ENCODE peak calls at places on chromosome 20, in four cellular contexts. One of them, this sample, is unnamed.

GRCh38 chr20:46784450-46785127 is 75.1 kb downstream of the SLC2A10 start:
- DNase-seq in lung microvascular endothelial cell: no peak
- DNase-seq in RKO: no peak
- DNase-seq in retina: no peak
- DNase-seq in this sample: no peak

GRCh38 chr20:6956574-6956973 is 189.1 kb downstream of the BMP2 start:
- DNase-seq in lung microvascular endothelial cell: peak; percentile 6
- DNase-seq in RKO: peak; percentile 65
- DNase-seq in retina: no peak
- DNase-seq in this sample: no peak

GRCh38 chr20:62808211-62808865 is 3.7 kb downstream of the OGFR start:
- DNase-seq in lung microvascular endothelial cell: peak; percentile 55
- DNase-seq in RKO: peak; percentile 66
- DNase-seq in retina: peak; percentile 87
- DNase-seq in this sample: peak; percentile 67

GRCh38 chr20:63472159-63472811 is at the start of gene KCNQ2:
- DNase-seq in lung microvascular endothelial cell: no peak
- DNase-seq in RKO: no peak
- DNase-seq in retina: peak; percentile 77
- DNase-seq in this sample: no peak

GRCh38 chr20:25553819-25554296 is 31.5 kb downstream of the NINL start:
- DNase-seq in lung microvascular endothelial cell: peak; percentile 20
- DNase-seq in RKO: no peak
- DNase-seq in retina: no peak
- DNase-seq in this sample: no peak

GRCh38 chr20:40462600-40462999 is 226.4 kb downstream of the MAFB start:
- DNase-seq in lung microvascular endothelial cell: no peak
- DNase-seq in RKO: no peak
- DNase-seq in retina: no peak
- DNase-seq in this sample: no peak

GRCh38 chr20:31968299-31969126 is 562 bp downstream of the XKR7 start:
- DNase-seq in lung microvascular endothelial cell: peak; percentile 69
- DNase-seq in RKO: peak; percentile 70
- DNase-seq in retina: peak; percentile 92
- DNase-seq in this sample: peak; percentile 63

GRCh38 chr20:49445176-49445575 is 37.3 kb downstream of the KCNB1 start:
- DNase-seq in lung microvascular endothelial cell: peak; percentile 14
- DNase-seq in RKO: no peak
- DNase-seq in retina: no peak
- DNase-seq in this sample: no peak

GRCh38 chr20:53579581-53580375 is 13.9 kb downstream of the ZNF217 start:
- DNase-seq in lung microvascular endothelial cell: peak; percentile 73
- DNase-seq in RKO: no peak
- DNase-seq in retina: no peak
- DNase-seq in this sample: no peak

GRCh38 chr20:63821824-63822223 is 9.2 kb downstream of the ZBTB46 start:
- DNase-seq in lung microvascular endothelial cell: no peak
- DNase-seq in RKO: no peak
- DNase-seq in retina: no peak
- DNase-seq in this sample: no peak

GRCh38 chr20:32846852-32847251 is 11.9 kb upstream of the EFCAB8 start:
- DNase-seq in lung microvascular endothelial cell: no peak
- DNase-seq in RKO: no peak
- DNase-seq in retina: no peak
- DNase-seq in this sample: no peak

GRCh38 chr20:45611054-45611453 is 18.5 kb upstream of the WFDC10A start:
- DNase-seq in lung microvascular endothelial cell: no peak
- DNase-seq in RKO: no peak
- DNase-seq in retina: no peak
- DNase-seq in this sample: no peak

GRCh38 chr20:9503530-9504251 is 10.7 kb upstream of the LAMP5 start:
- DNase-seq in lung microvascular endothelial cell: no peak
- DNase-seq in RKO: no peak
- DNase-seq in retina: peak; percentile 14
- DNase-seq in this sample: peak; percentile 10

GRCh38 chr20:5871720-5872410 is 78.5 kb downstream of the TRMT6 start:
- DNase-seq in lung microvascular endothelial cell: no peak
- DNase-seq in RKO: no peak
- DNase-seq in retina: no peak
- DNase-seq in this sample: no peak

GRCh38 chr20:46767127-46767761 is 57.8 kb downstream of the SLC2A10 start:
- DNase-seq in lung microvascular endothelial cell: peak; percentile 49
- DNase-seq in RKO: peak; percentile 46
- DNase-seq in retina: no peak
- DNase-seq in this sample: no peak

GRCh38 chr20:11155156-11155805 is 481.5 kb upstream of the JAG1 start:
- DNase-seq in lung microvascular endothelial cell: peak; percentile 60
- DNase-seq in RKO: no peak
- DNase-seq in retina: no peak
- DNase-seq in this sample: no peak

GRCh38 chr20:63326314-63327228 is 33.6 kb downstream of the COL20A1 start:
- DNase-seq in lung microvascular endothelial cell: no peak
- DNase-seq in RKO: peak; percentile 24
- DNase-seq in retina: no peak
- DNase-seq in this sample: no peak

GRCh38 chr20:57840066-57840465 is 130.3 kb upstream of the PMEPA1 start:
- DNase-seq in lung microvascular endothelial cell: no peak
- DNase-seq in RKO: no peak
- DNase-seq in retina: no peak
- DNase-seq in this sample: no peak

GRCh38 chr20:24337074-24337473 is 132.4 kb upstream of the SYNDIG1 start:
- DNase-seq in lung microvascular endothelial cell: peak; percentile 41
- DNase-seq in RKO: no peak
- DNase-seq in retina: no peak
- DNase-seq in this sample: no peak

GRCh38 chr20:59645761-59646171 is 41.4 kb downstream of the PHACTR3 start:
- DNase-seq in lung microvascular endothelial cell: no peak
- DNase-seq in RKO: peak; percentile 8
- DNase-seq in retina: peak; percentile 24
- DNase-seq in this sample: peak; percentile 79

GRCh38 chr20:25484224-25484846 is 76.9 kb downstream of the GINS1 start:
- DNase-seq in lung microvascular endothelial cell: no peak
- DNase-seq in RKO: no peak
- DNase-seq in retina: no peak
- DNase-seq in this sample: no peak

GRCh38 chr20:60191014-60191413 is 232.8 kb downstream of the CDH26 start:
- DNase-seq in lung microvascular endothelial cell: no peak
- DNase-seq in RKO: no peak
- DNase-seq in retina: no peak
- DNase-seq in this sample: no peak

GRCh38 chr20:57953638-57954037 is 243.8 kb upstream of the PMEPA1 start:
- DNase-seq in lung microvascular endothelial cell: no peak
- DNase-seq in RKO: no peak
- DNase-seq in retina: no peak
- DNase-seq in this sample: no peak

GRCh38 chr20:47318596-47319516 is 37.6 kb downstream of the ZMYND8 start:
- DNase-seq in lung microvascular endothelial cell: peak; percentile 73
- DNase-seq in RKO: no peak
- DNase-seq in retina: peak; percentile 72
- DNase-seq in this sample: peak; percentile 78

GRCh38 chr20:36604952-36605308 is 649 bp upstream of the RAB5IF start:
- DNase-seq in lung microvascular endothelial cell: no peak
- DNase-seq in RKO: no peak
- DNase-seq in retina: no peak
- DNase-seq in this sample: no peak

GRCh38 chr20:13041574-13042457 is 33.0 kb downstream of the SPTLC3 start:
- DNase-seq in lung microvascular endothelial cell: no peak
- DNase-seq in RKO: no peak
- DNase-seq in retina: peak; percentile 22
- DNase-seq in this sample: no peak

GRCh38 chr20:59016795-59017492 is 2.3 kb upstream of the TUBB1 start:
- DNase-seq in lung microvascular endothelial cell: peak; percentile 33
- DNase-seq in RKO: no peak
- DNase-seq in retina: no peak
- DNase-seq in this sample: no peak